ENCODE peak calls at places on chromosomes 1 and 21, in four cellular contexts. E, V, R and H are unnamed samples.

GRCh38 chr1:59828160-59828559 is 13.4 kb downstream of the HOOK1 start:
- DNase-seq in V (no peak), E (no peak), R (no peak), H (no peak)

GRCh38 chr1:185559684-185560310 is 174.4 kb upstream of the HMCN1 start:
- DNase-seq in E (peak), R (peak), V (no peak), H (peak)

GRCh38 chr1:51317798-51318197 is 12.6 kb downstream of the TTC39A start:
- DNase-seq in E (no peak), V (no peak), R (no peak), H (no peak)

GRCh38 chr1:35539073-35539823 is 18.0 kb downstream of the KIAA0319L start:
- DNase-seq in V (no peak), E (no peak), R (peak), H (no peak)

GRCh38 chr21:45942011-45942546 is 39.5 kb upstream of the COL6A1 start:
- DNase-seq in R (no peak), E (no peak), V (no peak), H (no peak)

GRCh38 chr1:200372095-200372884 is 37.5 kb downstream of the ZNF281 start:
- DNase-seq in E (peak), V (peak), R (peak), H (peak)

GRCh38 chr1:184545601-184546000 is 158.8 kb downstream of the C1orf21 start:
- DNase-seq in V (no peak), R (peak), E (peak), H (peak)

GRCh38 chr1:8194481-8195227 is 123.3 kb upstream of the SLC45A1 start:
- DNase-seq in E (peak), R (peak), V (peak), H (peak)

GRCh38 chr21:44867999-44868700 is 5.3 kb downstream of the PTTG1IP start:
- DNase-seq in E (no peak), V (no peak), R (no peak), H (no peak)

GRCh38 chr1:42221952-42222606 is 57.5 kb upstream of the GUCA2A start:
- DNase-seq in E (peak), R (peak), V (no peak), H (peak)

GRCh38 chr1:215287362-215287761 is 204.8 kb downstream of the KCNK2 start:
- DNase-seq in R (no peak), E (peak), V (no peak), H (no peak)

GRCh38 chr1:30743584-30744059 is 14.0 kb downstream of the LAPTM5 start:
- DNase-seq in R (peak), V (no peak), E (no peak), H (peak)

GRCh38 chr1:221334082-221334481 is 407.8 kb downstream of the DUSP10 start:
- DNase-seq in R (no peak), V (no peak), E (peak), H (no peak)

GRCh38 chr1:154327466-154328317 is 2.4 kb downstream of the ATP8B2 start:
- DNase-seq in E (no peak), V (no peak), R (no peak), H (no peak)

GRCh38 chr1:83978056-83978455 is 20.9 kb downstream of the TTLL7 start:
- DNase-seq in R (no peak), V (no peak), E (no peak), H (no peak)

GRCh38 chr1:22026924-22027289 is 25.4 kb downstream of the CELA3A start:
- DNase-seq in V (no peak), R (no peak), E (no peak), H (no peak)

GRCh38 chr21:42858185-42858847 is 21.0 kb downstream of the WDR4 start:
- DNase-seq in E (no peak), R (no peak), V (no peak), H (no peak)

GRCh38 chr1:184497962-184498723 is 111.3 kb downstream of the C1orf21 start:
- DNase-seq in R (no peak), E (no peak), V (no peak), H (no peak)

GRCh38 chr1:229624521-229624905 is 1.4 kb downstream of the TAF5L start:
- DNase-seq in E (no peak), R (no peak), V (no peak), H (no peak)

GRCh38 chr1:218900621-218901020 is 273.1 kb upstream of the LYPLAL1 start:
- DNase-seq in V (no peak), R (no peak), E (no peak), H (no peak)

GRCh38 chr21:42002421-42002958 is 7.7 kb downstream of the ZBTB21 start:
- DNase-seq in R (peak), E (peak), V (no peak), H (peak)

GRCh38 chr1:85894651-85895050 is 186.4 kb upstream of the ZNHIT6 start:
- DNase-seq in V (peak), E (peak), R (no peak), H (peak)

GRCh38 chr1:149979245-149979971 is 31.1 kb downstream of the OTUD7B start:
- DNase-seq in V (no peak), E (no peak), R (no peak), H (no peak)

GRCh38 chr1:237124856-237125462 is 83.0 kb downstream of the RYR2 start:
- DNase-seq in E (no peak), V (no peak), R (no peak), H (no peak)

GRCh38 chr1:225899044-225899925 is 10.3 kb upstream of the LEFTY1 start:
- DNase-seq in V (no peak), E (no peak), R (no peak), H (no peak)

GRCh38 chr1:65939636-65940035 is 146.9 kb downstream of the PDE4B start:
- DNase-seq in E (peak), V (no peak), R (no peak), H (no peak)

GRCh38 chr1:19411612-19412011 is 73.7 kb downstream of the CAPZB start:
- DNase-seq in R (no peak), V (no peak), E (no peak), H (no peak)

GRCh38 chr1:56644064-56644940 is 812 bp upstream of the PRKAA2 start:
- DNase-seq in V (no peak), R (no peak), E (peak), H (peak)

GRCh38 chr1:182215797-182216196 is 154.3 kb upstream of the ZNF648 start:
- DNase-seq in V (no peak), R (no peak), E (no peak), H (peak)

GRCh38 chr1:222127526-222128152 is 385.8 kb upstream of the DUSP10 start:
- DNase-seq in V (no peak), E (peak), R (no peak), H (no peak)

GRCh38 chr1:85865183-85865582 is 156.9 kb upstream of the ZNHIT6 start:
- DNase-seq in V (no peak), R (no peak), E (peak), H (no peak)

GRCh38 chr1:95071539-95071938 is 1.2 kb downstream of the ALG14 start:
- DNase-seq in E (no peak), V (no peak), R (no peak), H (no peak)

GRCh38 chr1:3186526-3186921 is 117.5 kb downstream of the PRDM16 start:
- DNase-seq in V (no peak), R (no peak), E (peak), H (peak)

GRCh38 chr1:248756636-248757035 is 1.1 kb upstream of the LYPD8 start:
- DNase-seq in E (no peak), R (no peak), V (no peak), H (no peak)

GRCh38 chr1:248756151-248756550 is 592 bp upstream of the LYPD8 start:
- DNase-seq in V (no peak), R (no peak), E (no peak), H (no peak)

GRCh38 chr1:248757784-248758195 is 2.2 kb upstream of the LYPD8 start:
- DNase-seq in E (no peak), V (no peak), R (no peak), H (no peak)

GRCh38 chr1:248753715-248754280 is 1.8 kb downstream of the LYPD8 start:
- DNase-seq in V (no peak), E (no peak), R (no peak), H (no peak)

GRCh38 chr1:248755505-248755904 is at the start of gene LYPD8:
- DNase-seq in V (no peak), R (no peak), E (no peak), H (no peak)
- TF ChIP-seq CTCF in V (no peak), R (no peak), E (no peak), H (no peak)

GRCh38 chr1:205812271-205812877 is 624 bp downstream of the SLC41A1 start:
- DNase-seq in E (peak), R (peak), V (no peak), H (peak)
- H3K27ac ChIP-seq in E (peak), R (peak), V (peak), H (peak)

DNA sequence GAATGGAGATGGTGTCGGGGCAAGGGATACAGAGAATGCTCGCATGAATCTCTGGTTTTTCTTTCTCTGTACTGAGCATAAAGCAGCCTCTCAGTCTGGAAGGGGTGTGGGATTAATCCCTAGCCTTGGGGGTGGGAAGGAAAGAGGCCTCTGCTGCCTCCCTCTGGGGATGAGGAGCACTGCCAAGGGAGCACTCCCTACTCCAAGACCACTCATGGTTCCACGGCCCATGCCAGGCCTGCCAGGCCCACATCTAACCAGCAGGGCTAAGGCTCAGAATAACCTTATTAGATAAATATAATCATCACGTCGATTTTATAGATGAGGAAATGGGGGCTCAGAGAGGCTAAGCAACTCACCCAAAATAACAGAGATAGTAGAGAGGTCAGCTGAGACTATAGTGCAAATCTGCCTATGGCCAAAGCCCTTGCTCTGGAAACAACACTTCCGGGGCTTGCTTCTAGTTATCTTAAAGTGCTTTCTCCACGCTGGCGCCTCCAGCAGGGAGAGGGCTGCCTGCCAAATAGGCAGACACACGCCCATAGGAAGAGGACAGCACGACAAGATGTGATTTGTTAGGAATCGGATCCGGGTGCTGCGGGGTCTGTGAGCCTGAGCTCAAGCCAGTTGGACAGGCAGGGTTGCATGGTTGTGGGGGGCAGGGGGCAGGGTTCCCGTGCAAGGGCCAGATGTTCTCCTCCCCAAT is 522 bp downstream of the TEX35 start:
- DNase-seq in V (no peak), R (no peak), E (peak), H (no peak)
- TF ChIP-seq CTCF in V (no peak), R (peak), E (no peak), H (no peak)

DNA sequence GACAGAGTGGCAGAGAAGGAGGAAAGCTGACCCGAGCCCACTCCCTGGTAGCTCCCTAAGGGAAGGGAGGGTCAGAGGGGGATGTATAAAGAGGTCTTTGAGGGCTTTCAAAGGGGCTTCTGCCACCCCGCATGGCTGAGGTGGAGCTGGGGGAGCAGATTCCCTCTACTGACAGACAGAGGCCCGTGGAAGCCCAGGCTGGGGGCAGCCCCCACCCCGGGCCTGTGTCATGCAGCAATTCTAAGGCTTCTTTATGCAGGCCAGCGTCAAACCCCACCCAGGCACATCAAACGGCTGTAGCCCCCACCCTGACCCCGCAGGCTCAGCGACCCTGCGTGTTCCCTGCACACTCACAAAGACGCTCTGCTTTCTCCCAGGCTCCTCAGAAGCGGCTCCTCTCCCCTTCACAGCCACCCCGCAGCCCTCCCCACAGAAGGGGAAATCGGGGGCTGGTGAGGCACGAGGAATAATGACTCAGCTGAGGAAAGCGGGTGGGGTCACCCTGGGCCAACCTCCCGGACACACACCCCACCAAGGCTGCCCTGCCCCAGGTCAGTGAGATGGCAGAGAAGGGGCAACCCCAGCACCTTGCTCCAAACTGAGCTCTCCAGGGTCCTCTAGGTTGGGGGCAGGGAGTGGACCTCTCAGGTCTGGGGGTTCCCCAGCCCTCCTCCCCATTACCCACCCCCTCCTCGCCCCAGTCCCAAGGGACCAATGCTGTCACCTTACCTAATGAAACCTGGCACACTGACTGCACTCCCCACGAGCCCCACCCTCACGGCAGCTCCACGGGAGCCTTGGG is 10.8 kb downstream of the SLC45A3 start:
- DNase-seq in E (no peak), V (no peak), R (no peak), H (no peak)
- H3K27ac ChIP-seq in E (no peak), V (no peak), R (no peak), H (no peak)

GRCh38 chr1:6580588-6581270 is 935 bp downstream of the ZBTB48 start:
- DNase-seq in E (no peak), V (no peak), R (no peak), H (no peak)
- TF ChIP-seq CTCF in E (no peak), V (no peak), R (no peak), H (no peak)

GRCh38 chr1:205310981-205311704 is 10.4 kb downstream of the NUAK2 start:
- DNase-seq in R (no peak), E (no peak), V (no peak), H (no peak)
- H3K27ac ChIP-seq in R (no peak), E (no peak), V (no peak), H (no peak)

GRCh38 chr1:204692320-204692851 is 6.8 kb upstream of the LRRN2 start:
- DNase-seq in V (no peak), R (no peak), E (no peak), H (no peak)
- TF ChIP-seq CTCF in V (no peak), R (peak), E (no peak), H (no peak)

DNA sequence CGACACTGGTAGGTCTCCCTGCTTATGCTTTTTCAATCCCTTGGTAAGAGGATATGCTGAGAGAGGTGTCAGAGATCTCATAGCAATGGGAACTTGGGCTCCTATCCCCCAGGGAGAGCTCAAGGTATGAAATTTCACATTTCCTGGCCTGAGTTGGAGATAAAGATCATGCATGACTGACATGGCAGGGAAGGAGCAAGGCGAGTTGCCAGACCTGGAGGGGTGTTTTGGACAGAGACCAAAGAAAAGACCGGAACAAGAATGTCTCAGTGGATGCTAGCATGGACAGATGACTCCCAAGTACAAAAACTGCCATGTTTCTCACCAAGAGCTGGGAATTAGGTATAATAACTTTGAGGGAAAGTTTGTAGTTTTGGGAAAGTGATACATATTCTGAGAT is 334.1 kb upstream of the B3GALT2 start:
- DNase-seq in R (no peak), V (no peak), E (no peak), H (no peak)
- H3K27ac ChIP-seq in R (no peak), V (no peak), E (no peak), H (no peak)